ENCODE peak calls at places on chromosomes 16 and 17, in seven cellular contexts. B is WERI-Rb-1, N is hepatocyte, J is esophagus squamous epithelium, R is AG04450, C is body of pancreas, X is heart left ventricle. K is an unnamed sample.
A peak's percentile ranks its signal among the peaks of the same experiment; 100 is the strongest.

GRCh38 chr17:81804559-81805399 is 829 bp downstream of the GCGR start:
- DNase-seq in N (no peak), R (no peak), J (no peak), X (no peak), B (no peak), C (no peak), K (no peak)

GRCh38 chr16:15647615-15648014 is 2.4 kb upstream of the NDE1 start:
- DNase-seq in X (no peak), B (no peak), J (no peak), R (no peak), N (no peak), C (no peak), K (no peak)

GRCh38 chr16:11085025-11085485 is 140.7 kb downstream of the CLEC16A start:
- DNase-seq in C (no peak), J (no peak), N (no peak), R (no peak), B (peak; percentile 31), X (no peak), K (no peak)

GRCh38 chr16:54780266-54780665 is 150.4 kb upstream of the IRX5 start:
- DNase-seq in J (no peak), R (no peak), B (no peak), N (no peak), X (no peak), C (no peak), K (no peak)

GRCh38 chr16:67641779-67642708 is 2.9 kb upstream of the CARMIL2 start:
- DNase-seq in B (no peak), J (no peak), N (no peak), X (peak; percentile 90), R (no peak), C (peak; percentile 55), K (peak; percentile 37)

GRCh38 chr17:59357929-59358328 is 26.5 kb downstream of the YPEL2 start:
- DNase-seq in J (no peak), X (no peak), B (no peak), C (no peak), N (no peak), R (no peak), K (peak; percentile 64)

GRCh38 chr17:50055426-50056216 is at the start of gene ITGA3:
- DNase-seq in N (peak; percentile 87), C (peak; percentile 79), R (no peak), J (no peak), B (peak; percentile 93), X (peak; percentile 84), K (peak; percentile 74)

GRCh38 chr17:44842748-44843147 is 4.9 kb upstream of the HIGD1B start:
- DNase-seq in C (no peak), R (no peak), N (no peak), J (no peak), B (peak; percentile 76), X (peak; percentile 59), K (no peak)

GRCh38 chr17:40134184-40134583 is 6.2 kb upstream of the CASC3 start:
- DNase-seq in C (no peak), R (no peak), B (no peak), N (peak; percentile 33), X (no peak), J (no peak), K (no peak)

GRCh38 chr16:77331802-77332586 is 102.8 kb downstream of the ADAMTS18 start:
- DNase-seq in J (no peak), C (no peak), N (no peak), B (no peak), R (no peak), X (no peak), K (no peak)

GRCh38 chr17:17506893-17507464 is 10.8 kb upstream of the RASD1 start:
- DNase-seq in R (no peak), J (no peak), B (no peak), X (peak; percentile 82), N (no peak), C (no peak), K (no peak)

GRCh38 chr17:78683031-78683961 is 98.8 kb downstream of the CYTH1 start:
- DNase-seq in N (no peak), J (no peak), C (no peak), B (no peak), R (no peak), X (no peak), K (no peak)

GRCh38 chr16:3595521-3596021 is 15.8 kb downstream of the SLX4 start:
- DNase-seq in R (no peak), C (no peak), N (no peak), J (no peak), X (no peak), B (no peak), K (no peak)
- H3K27ac ChIP-seq in R (no peak overlapping the region), C (no peak overlapping the region), N (no peak overlapping the region), J (no peak overlapping the region), X (no peak overlapping the region), B (no peak overlapping the region), K (no peak overlapping the region)

GRCh38 chr17:57881143-57881542 is 31.3 kb upstream of the MRPS23 start:
- DNase-seq in C (no peak), N (peak; percentile 71), B (no peak), J (no peak), R (peak; percentile 87), X (peak; percentile 53), K (no peak)
- H3K27ac ChIP-seq in C (peak overlapping the region; percentile 61), N (peak overlapping the region; percentile 95), B (no peak overlapping the region), J (peak overlapping the region; percentile 59), R (peak overlapping the region; percentile 97), X (peak overlapping the region; percentile 52), K (no peak overlapping the region)

DNA sequence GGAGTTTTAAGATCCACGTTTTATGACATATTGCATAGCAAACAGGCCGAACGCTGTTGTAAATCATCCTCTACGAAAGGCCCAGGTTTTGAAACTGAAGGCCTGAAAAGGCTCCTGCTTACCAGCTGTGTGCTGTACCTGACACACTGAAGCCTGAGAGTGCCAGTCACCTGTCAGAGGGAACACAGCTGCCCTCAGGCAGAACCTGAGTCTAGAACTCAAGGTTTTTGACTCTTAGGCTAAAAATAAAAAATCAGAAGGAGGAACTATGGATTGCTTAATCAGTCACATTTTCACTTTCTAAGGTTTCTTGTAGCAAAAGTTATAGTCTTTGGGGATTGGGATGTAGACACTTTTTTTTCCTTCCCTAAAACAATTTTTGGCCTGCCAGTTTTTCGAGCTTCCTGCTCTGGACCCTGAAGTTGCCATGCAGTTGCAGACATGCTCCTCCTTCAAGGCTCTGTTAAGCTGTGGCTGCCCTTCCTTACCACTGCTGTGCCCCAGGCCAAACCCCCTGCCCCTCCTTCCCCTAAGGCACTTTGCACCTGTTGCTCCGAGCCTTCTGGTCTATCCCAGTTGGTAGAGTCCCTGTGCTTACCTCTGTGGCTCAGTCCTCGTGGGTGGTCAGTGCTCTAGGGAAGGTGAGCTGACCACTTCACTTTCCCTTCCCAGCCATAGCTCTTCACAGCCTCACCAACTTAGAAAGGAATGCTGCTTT is 56.6 kb downstream of the TENT4B start:
- DNase-seq in X (no peak), N (peak; percentile 41), C (no peak), J (no peak), R (no peak), B (peak; percentile 41), K (no peak)
- H3K27ac ChIP-seq in X (no peak overlapping the region), N (peak overlapping the region; percentile 21), C (no peak overlapping the region), J (peak overlapping the region; percentile 16), R (no peak overlapping the region), B (peak overlapping the region; percentile 31), K (no peak overlapping the region)

GRCh38 chr16:50438041-50438437 is 69.3 kb upstream of the BRD7 start:
- DNase-seq in B (no peak), X (no peak), J (no peak), C (no peak), N (no peak), R (no peak), K (no peak)
- H3K27ac ChIP-seq in B (no peak overlapping the region), X (no peak overlapping the region), J (no peak overlapping the region), C (no peak overlapping the region), N (no peak overlapping the region), R (no peak overlapping the region), K (no peak overlapping the region)

DNA sequence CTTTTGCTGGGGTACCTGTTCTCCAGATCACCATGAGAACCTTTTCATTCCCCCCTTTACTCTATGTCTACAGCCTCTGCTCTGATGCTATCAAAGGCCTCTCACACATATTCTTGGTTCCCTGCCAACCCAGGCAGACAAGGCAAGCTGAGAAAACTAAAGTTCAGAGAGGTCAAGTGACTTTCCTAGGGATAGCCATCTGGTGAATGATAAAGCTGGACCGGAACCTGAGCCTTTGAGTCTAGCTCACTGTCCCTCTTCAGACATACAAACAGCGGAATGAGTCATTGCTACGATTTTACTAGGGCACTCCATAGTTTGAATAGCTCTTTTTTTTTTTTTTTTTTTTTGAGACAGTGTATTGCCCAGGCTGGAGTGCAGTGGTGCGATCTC is 73.3 kb downstream of the XYLT1 start:
- DNase-seq in N (peak; percentile 59), J (no peak), X (no peak), R (no peak), B (no peak), C (peak; percentile 56), K (no peak)
- H3K27ac ChIP-seq in N (peak overlapping the region; percentile 16), J (peak overlapping the region; percentile 73), X (no peak overlapping the region), R (peak overlapping the region; percentile 31), B (no peak overlapping the region), C (peak overlapping the region; percentile 82), K (no peak overlapping the region)

K was measured in epithelial cell of prostate.